ENCODE peak calls at places on chromosomes 13 and 19, in nine cellular contexts. L is ACHN; S is activated CD4-positive, alpha-beta memory T cell treated with anti-CD3 and anti-CD28 coated beads, Interleukin-2, amount 10 ng/mL, durations not matched to agents 7 days and 5 days; J is activated naive CD8-positive, alpha-beta T cell treated with anti-CD3 and anti-CD28 coated beads, Interleukin-2, amount 50 U/mL, for 24 hours; B is ELR; A is AG09319; X is retina; W is T1000; G is stimulated activated CD4-positive, alpha-beta T cell treated with anti-CD3 and anti-CD28 coated beads, Interleukin-2, amount 100 ng/mL, for 48 hours. P is an unnamed sample.

GRCh38 chr19:45677351-45678230 is 9.6 kb downstream of the GIPR start:
- DNase-seq in X (peak), A (no peak), L (peak), B (peak), J (peak), S (peak), G (peak), W (no peak), P (peak)

GRCh38 chr19:46408611-46409039 is 4.7 kb downstream of the CCDC8 start:
- DNase-seq in B (no peak), J (no peak), S (no peak), L (no peak), X (peak), G (no peak), A (no peak), W (no peak), P (no peak)

GRCh38 chr19:42567567-42567966 is 27.2 kb downstream of the CEACAM8 start:
- DNase-seq in S (no peak), B (no peak), G (no peak), L (no peak), A (no peak), W (no peak), J (no peak), X (no peak), P (no peak)

GRCh38 chr19:49639401-49640112 is 386 bp downstream of the RRAS start:
- DNase-seq in A (no peak), L (peak), X (peak), G (no peak), W (no peak), J (no peak), B (no peak), S (peak), P (no peak)

GRCh38 chr13:29515372-29515771 is 80.1 kb downstream of the SLC7A1 start:
- DNase-seq in J (no peak), W (no peak), L (no peak), B (peak), G (no peak), X (no peak), A (no peak), S (no peak), P (no peak)

GRCh38 chr13:34108396-34108795 is 290.4 kb downstream of the RFC3 start:
- DNase-seq in S (no peak), G (no peak), X (no peak), J (no peak), B (no peak), W (no peak), A (no peak), L (no peak), P (no peak)

GRCh38 chr19:34066007-34066656 is 106.2 kb upstream of the LSM14A start:
- DNase-seq in G (no peak), L (no peak), S (no peak), W (no peak), J (no peak), X (no peak), B (no peak), A (no peak), P (no peak)

GRCh38 chr19:47111081-47111589 is 2.4 kb downstream of the ZC3H4 start:
- DNase-seq in A (no peak), S (peak), B (peak), W (no peak), G (no peak), X (peak), J (peak), L (no peak), P (peak)

GRCh38 chr13:53200498-53201453 is 172.2 kb downstream of the OLFM4 start:
- DNase-seq in S (no peak), A (no peak), L (no peak), W (no peak), X (peak), J (peak), G (peak), B (peak), P (no peak)

GRCh38 chr13:68347220-68347619 is 1117.1 kb upstream of the PCDH9 start:
- DNase-seq in G (no peak), A (no peak), X (no peak), J (no peak), L (no peak), S (no peak), B (no peak), W (no peak), P (no peak)